ENCODE peak calls at places on chromosome 13, in four cellular contexts. One of them, this sample, is unnamed. For H3K4me1, the result is how much of the 10 kb centered on the place peaks cover.

GRCh38 chr13:27194895-27195764 is 23.5 kb upstream of the USP12 start:
- DNase-seq in tibial artery: no peak
- DNase-seq in colonic mucosa: no peak
- DNase-seq in left lung: no peak
- DNase-seq in this sample: peak

GRCh38 chr13:37460211-37460610 is 138.4 kb downstream of the POSTN start:
- DNase-seq in left lung: no peak
- DNase-seq in colonic mucosa: no peak
- DNase-seq in tibial artery: no peak
- DNase-seq in this sample: no peak

GRCh38 chr13:32426191-32426980 is 1.5 kb downstream of the N4BP2L1 start:
- DNase-seq in left lung: no peak
- DNase-seq in tibial artery: no peak
- DNase-seq in colonic mucosa: peak
- DNase-seq in this sample: no peak

GRCh38 chr13:91647361-91647970 is 249.0 kb downstream of the GPC5 start:
- DNase-seq in tibial artery: no peak
- DNase-seq in colonic mucosa: peak
- DNase-seq in left lung: no peak
- DNase-seq in this sample: peak

GRCh38 chr13:50592412-50593145 is 250.9 kb downstream of the DLEU7 start:
- DNase-seq in left lung: no peak
- DNase-seq in colonic mucosa: no peak
- DNase-seq in tibial artery: no peak
- DNase-seq in this sample: no peak

GRCh38 chr13:97140611-97141010 is 81.5 kb upstream of the MBNL2 start:
- DNase-seq in left lung: no peak
- DNase-seq in colonic mucosa: no peak
- DNase-seq in tibial artery: no peak
- DNase-seq in this sample: no peak

GRCh38 chr13:44692173-44692713 is 116.1 kb upstream of the TSC22D1 start:
- DNase-seq in tibial artery: no peak
- DNase-seq in left lung: no peak
- DNase-seq in colonic mucosa: no peak
- DNase-seq in this sample: peak

GRCh38 chr13:25276748-25277147 is 10.5 kb downstream of the MTMR6 start:
- DNase-seq in colonic mucosa: no peak
- DNase-seq in left lung: no peak
- DNase-seq in tibial artery: no peak
- DNase-seq in this sample: no peak

GRCh38 chr13:89267734-89268133 is 1596.6 kb downstream of the SLITRK5 start:
- DNase-seq in colonic mucosa: no peak
- DNase-seq in left lung: no peak
- DNase-seq in tibial artery: no peak
- DNase-seq in this sample: no peak

GRCh38 chr13:27053902-27054595 is 117.6 kb downstream of the USP12 start:
- DNase-seq in tibial artery: no peak
- DNase-seq in left lung: no peak
- DNase-seq in colonic mucosa: no peak
- DNase-seq in this sample: no peak

GRCh38 chr13:27352698-27353097 is 71.7 kb upstream of the GTF3A start:
- DNase-seq in tibial artery: no peak
- DNase-seq in left lung: no peak
- DNase-seq in colonic mucosa: no peak
- DNase-seq in this sample: no peak

GRCh38 chr13:34391071-34391470 is 551.0 kb upstream of the NBEA start:
- DNase-seq in colonic mucosa: no peak
- DNase-seq in left lung: no peak
- DNase-seq in tibial artery: no peak
- DNase-seq in this sample: no peak

GRCh38 chr13:98420560-98421175 is 156.2 kb downstream of the STK24 start:
- DNase-seq in colonic mucosa: no peak
- DNase-seq in tibial artery: no peak
- DNase-seq in left lung: no peak
- DNase-seq in this sample: no peak

DNA sequence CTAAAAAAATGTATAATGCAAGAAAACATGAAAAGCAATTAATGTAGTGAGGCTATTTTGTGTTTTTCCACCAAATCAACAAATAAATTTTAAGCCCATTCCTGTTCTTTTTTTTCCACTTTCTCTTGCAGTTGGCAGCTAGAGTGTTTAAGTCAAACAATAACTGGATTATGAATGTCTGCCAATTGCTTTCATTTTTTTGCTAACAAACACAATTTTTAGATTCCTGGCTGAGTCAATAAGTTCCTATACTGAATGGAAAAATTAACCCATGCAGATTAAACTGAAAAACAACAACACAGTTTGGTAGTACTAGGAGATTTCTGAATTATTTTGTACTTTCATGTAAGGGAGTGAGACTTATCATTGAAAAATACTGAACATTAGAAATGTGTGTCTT is 232.4 kb downstream of the SLITRK5 start:
- DNase-seq in colonic mucosa: no peak
- DNase-seq in tibial artery: no peak
- DNase-seq in left lung: no peak
- DNase-seq in this sample: no peak
- H3K4me1 ChIP-seq in colonic mucosa: under half
- H3K4me1 ChIP-seq in tibial artery: under half
- H3K4me1 ChIP-seq in left lung: under half
- H3K4me1 ChIP-seq in this sample: under half

DNA sequence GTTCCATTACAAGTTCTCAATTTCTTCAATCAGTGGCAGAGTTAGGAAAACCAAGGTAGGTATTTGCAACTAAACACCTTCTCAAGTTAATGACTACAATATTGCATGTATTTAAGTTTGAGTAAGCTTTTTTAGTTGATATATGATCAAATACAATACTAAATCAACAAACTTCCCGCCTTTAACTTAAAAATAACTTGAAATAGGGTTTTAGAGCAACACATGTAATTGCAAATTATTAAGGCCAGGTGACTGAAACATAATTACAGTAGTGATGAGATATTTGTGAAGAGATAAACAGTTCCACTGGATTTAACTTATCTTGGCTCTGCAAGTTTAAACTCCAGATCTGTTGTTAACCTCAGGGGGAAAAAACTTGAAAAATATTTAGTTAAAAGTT is 3.8 kb downstream of the DACH1 start:
- DNase-seq in colonic mucosa: no peak
- DNase-seq in left lung: no peak
- DNase-seq in tibial artery: no peak
- DNase-seq in this sample: no peak
- H3K4me3 ChIP-seq in colonic mucosa: no peak
- H3K4me3 ChIP-seq in left lung: peak
- H3K4me3 ChIP-seq in tibial artery: no peak
- H3K4me3 ChIP-seq in this sample: no peak

GRCh38 chr13:102556806-102557205 is 40.0 kb upstream of the TPP2 start:
- DNase-seq in tibial artery: no peak
- DNase-seq in left lung: no peak
- DNase-seq in colonic mucosa: no peak
- DNase-seq in this sample: no peak
- TF ChIP-seq CTCF in tibial artery: no peak
- TF ChIP-seq CTCF in left lung: no peak
- TF ChIP-seq CTCF in colonic mucosa: no peak
- TF ChIP-seq CTCF in this sample: no peak

GRCh38 chr13:39406688-39407087 is 196.3 kb downstream of the LHFPL6 start:
- DNase-seq in left lung: no peak
- DNase-seq in tibial artery: no peak
- DNase-seq in colonic mucosa: no peak
- DNase-seq in this sample: no peak
- H3K4me1 ChIP-seq in left lung: under half
- H3K4me1 ChIP-seq in tibial artery: under half
- H3K4me1 ChIP-seq in colonic mucosa: under half
- H3K4me1 ChIP-seq in this sample: under half

GRCh38 chr13:46595136-46595917 is 42.4 kb downstream of the LRCH1 start:
- DNase-seq in colonic mucosa: no peak
- DNase-seq in tibial artery: no peak
- DNase-seq in left lung: no peak
- DNase-seq in this sample: no peak
- H3K4me3 ChIP-seq in colonic mucosa: no peak
- H3K4me3 ChIP-seq in tibial artery: no peak
- H3K4me3 ChIP-seq in left lung: no peak
- H3K4me3 ChIP-seq in this sample: no peak

GRCh38 chr13:61685683-61686013 is 270.0 kb upstream of the PCDH20 start:
- DNase-seq in left lung: no peak
- DNase-seq in tibial artery: no peak
- DNase-seq in colonic mucosa: no peak
- DNase-seq in this sample: peak
- TF ChIP-seq CTCF in left lung: no peak
- TF ChIP-seq CTCF in tibial artery: no peak
- TF ChIP-seq CTCF in colonic mucosa: no peak
- TF ChIP-seq CTCF in this sample: no peak

GRCh38 chr13:46383383-46383782 is 3.7 kb downstream of the RUBCNL start:
- DNase-seq in left lung: no peak
- DNase-seq in tibial artery: no peak
- DNase-seq in colonic mucosa: no peak
- DNase-seq in this sample: no peak
- H3K4me1 ChIP-seq in left lung: half or more
- H3K4me1 ChIP-seq in tibial artery: under half
- H3K4me1 ChIP-seq in colonic mucosa: under half
- H3K4me1 ChIP-seq in this sample: under half

GRCh38 chr13:69904784-69905183 is 202.8 kb upstream of the ATXN8OS start:
- DNase-seq in left lung: no peak
- DNase-seq in tibial artery: no peak
- DNase-seq in colonic mucosa: no peak
- DNase-seq in this sample: no peak
- H3K4me3 ChIP-seq in left lung: no peak
- H3K4me3 ChIP-seq in tibial artery: no peak
- H3K4me3 ChIP-seq in colonic mucosa: no peak
- H3K4me3 ChIP-seq in this sample: no peak

GRCh38 chr13:30124131-30124768 is 183.1 kb downstream of the KATNAL1 start:
- DNase-seq in left lung: peak
- DNase-seq in colonic mucosa: no peak
- DNase-seq in tibial artery: no peak
- DNase-seq in this sample: no peak

GRCh38 chr13:30125422-30126073 is 181.8 kb downstream of the KATNAL1 start:
- DNase-seq in colonic mucosa: no peak
- DNase-seq in left lung: no peak
- DNase-seq in tibial artery: no peak
- DNase-seq in this sample: peak

GRCh38 chr13:30121244-30121643 is 186.1 kb downstream of the KATNAL1 start:
- DNase-seq in colonic mucosa: no peak
- DNase-seq in tibial artery: no peak
- DNase-seq in left lung: no peak
- DNase-seq in this sample: no peak

GRCh38 chr13:30121666-30122065 is 185.7 kb downstream of the KATNAL1 start:
- DNase-seq in tibial artery: no peak
- DNase-seq in left lung: no peak
- DNase-seq in colonic mucosa: no peak
- DNase-seq in this sample: no peak

DNA sequence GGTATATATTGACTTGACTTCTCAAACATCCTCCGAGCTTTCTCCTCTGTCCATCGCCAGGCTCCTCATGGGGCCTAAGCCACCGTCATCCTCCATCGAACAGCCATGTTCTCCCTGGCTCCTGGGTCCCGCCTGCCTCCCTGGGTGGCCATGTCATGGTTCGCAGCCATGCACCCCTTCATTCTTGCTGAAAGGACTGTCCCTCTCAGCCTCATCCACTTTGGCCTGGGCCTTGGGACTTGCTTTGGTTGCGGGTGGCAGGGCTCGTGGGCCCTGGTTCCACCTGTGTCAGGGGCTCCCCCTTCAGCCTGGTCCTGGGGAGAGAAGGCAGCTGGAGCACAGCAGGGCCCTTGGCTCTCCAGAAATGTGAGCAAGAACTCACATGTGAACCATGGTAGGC is 183.8 kb downstream of the KATNAL1 start:
- DNase-seq in colonic mucosa: no peak
- DNase-seq in tibial artery: no peak
- DNase-seq in left lung: peak
- DNase-seq in this sample: no peak
- TF ChIP-seq CTCF in colonic mucosa: no peak
- TF ChIP-seq CTCF in tibial artery: no peak
- TF ChIP-seq CTCF in left lung: no peak
- TF ChIP-seq CTCF in this sample: no peak